ENCODE peak calls at places on chromosomes 7 and 10, in nine cellular contexts. S is heart right ventricle, H is PC-3, O is IMR-90, J is transverse colon, P is WERI-Rb-1, T is A549, N is mammary epithelial cell, V is psoas muscle. R is an unnamed sample.

GRCh38 chr10:68271104-68271882 is 39.4 kb upstream of the ATOH7 start:
- DNase-seq in H (no peak), N (no peak), T (no peak), O (peak), V (no peak), S (no peak), P (peak), J (no peak), R (no peak)

GRCh38 chr10:178208-178607 is 43.0 kb downstream of the ZMYND11 start:
- DNase-seq in J (no peak), V (no peak), T (peak), H (peak), P (no peak), O (peak), S (no peak), N (peak), R (no peak)

GRCh38 chr7:36058020-36058592 is 94.9 kb upstream of the EEPD1 start:
- DNase-seq in P (no peak), O (no peak), J (no peak), T (no peak), H (no peak), S (no peak), V (no peak), N (no peak), R (no peak)

GRCh38 chr7:155009570-155010157 is 6.7 kb upstream of the PAXIP1 start:
- DNase-seq in J (no peak), H (peak), N (no peak), S (no peak), T (peak), V (no peak), P (peak), O (no peak), R (no peak)

GRCh38 chr10:77713506-77714280 is 76.1 kb upstream of the KCNMA1 start:
- DNase-seq in O (peak), N (no peak), J (no peak), S (no peak), V (no peak), H (no peak), T (no peak), P (no peak), R (no peak)

GRCh38 chr10:94757916-94758315 is 4.6 kb upstream of the CYP2C19 start:
- DNase-seq in S (no peak), J (no peak), N (no peak), O (no peak), T (no peak), P (no peak), V (no peak), H (no peak), R (no peak)

GRCh38 chr10:61821153-61821552 is 80.3 kb upstream of the ARID5B start:
- DNase-seq in O (no peak), J (no peak), S (no peak), P (no peak), V (no peak), N (peak), H (no peak), T (no peak), R (no peak)

GRCh38 chr10:102629661-102630614 is 14.3 kb upstream of the TRIM8 start:
- DNase-seq in T (no peak), V (peak), O (peak), H (peak), P (peak), S (no peak), N (peak), J (no peak), R (peak)

GRCh38 chr7:1900847-1901246 is 230.8 kb downstream of the ELFN1 start:
- DNase-seq in P (no peak), V (peak), T (no peak), O (no peak), H (no peak), S (peak), J (no peak), N (no peak), R (peak)

GRCh38 chr7:128356546-128357365 is 4.7 kb downstream of the PRRT4 start:
- DNase-seq in P (peak), N (no peak), O (no peak), J (no peak), S (no peak), H (no peak), V (no peak), T (no peak), R (no peak)

GRCh38 chr7:121579639-121580038 is 183.5 kb upstream of the FAM3C start:
- DNase-seq in T (no peak), N (no peak), O (no peak), S (no peak), P (no peak), J (no peak), V (no peak), H (no peak), R (no peak)

GRCh38 chr7:45033931-45034290 is 33.9 kb downstream of the CCM2 start:
- DNase-seq in T (no peak), J (no peak), O (no peak), P (peak), N (peak), H (no peak), V (peak), S (peak), R (no peak)

GRCh38 chr7:131637846-131638245 is 81.4 kb upstream of the PODXL start:
- DNase-seq in O (no peak), T (no peak), V (no peak), P (no peak), N (no peak), S (no peak), J (no peak), H (no peak), R (no peak)

GRCh38 chr7:131636092-131636491 is 79.7 kb upstream of the PODXL start:
- DNase-seq in V (peak), O (no peak), P (no peak), S (peak), J (no peak), N (no peak), T (no peak), H (no peak), R (peak)

GRCh38 chr7:131630427-131630826 is 74.0 kb upstream of the PODXL start:
- DNase-seq in O (no peak), N (no peak), T (no peak), P (peak), J (no peak), H (no peak), V (no peak), S (no peak), R (no peak)

GRCh38 chr7:131629203-131629871 is 72.9 kb upstream of the PODXL start:
- DNase-seq in N (peak), T (peak), P (no peak), V (peak), J (no peak), H (peak), S (no peak), O (peak), R (peak)

DNA sequence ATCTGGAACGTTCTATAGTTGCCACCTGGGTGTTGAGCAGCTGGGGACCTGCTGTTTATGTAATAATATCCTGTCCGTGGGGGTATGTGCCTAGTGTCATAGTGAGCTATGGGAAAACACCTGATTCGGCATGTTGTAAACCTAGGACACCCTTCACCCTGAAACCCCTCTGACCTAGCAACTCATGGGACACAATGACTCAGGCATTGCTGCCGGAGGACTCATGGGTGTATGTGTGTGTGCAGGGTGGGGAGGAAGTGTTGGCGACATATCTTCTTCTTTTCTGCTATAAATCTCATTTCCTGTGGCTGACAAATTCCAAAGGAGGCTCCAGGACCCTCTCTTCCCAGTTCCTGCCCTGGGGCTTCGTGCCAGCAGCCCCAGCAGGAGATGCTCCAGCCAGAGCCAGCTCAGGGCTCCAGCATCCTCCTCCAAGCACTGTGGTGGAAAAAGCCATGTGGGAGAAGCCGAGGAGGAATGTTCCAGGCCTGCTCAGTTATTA is 77.0 kb upstream of the PODXL start:
- DNase-seq in S (no peak), O (peak), J (no peak), T (peak), H (peak), V (no peak), N (peak), P (no peak), R (peak)
- H3K27ac ChIP-seq in S (peak), O (no peak), J (no peak), T (peak), H (peak), V (no peak), N (no peak), P (peak), R (peak)

DNA sequence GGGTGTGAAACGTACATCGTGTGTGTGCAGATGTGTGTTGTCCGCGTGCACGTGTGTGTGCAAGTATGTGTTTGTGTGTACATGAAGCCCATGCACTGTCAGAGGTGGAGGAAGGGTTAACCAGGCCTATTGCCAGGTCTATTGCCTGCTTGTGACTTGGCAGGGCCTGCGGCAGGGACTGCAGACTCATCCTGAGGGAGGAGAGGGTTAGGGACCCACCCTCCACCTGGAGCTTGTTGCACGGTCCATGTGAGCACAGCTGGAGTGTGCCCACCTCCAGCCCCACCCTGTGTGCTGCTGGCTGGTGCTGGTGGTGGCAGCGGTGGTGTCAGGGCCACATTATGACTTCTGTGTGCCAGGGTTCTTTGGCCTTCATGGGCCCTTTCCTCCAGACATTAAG is 7.1 kb upstream of the AQP1 start:
- DNase-seq in S (no peak), J (no peak), V (no peak), P (no peak), H (no peak), T (no peak), N (no peak), O (no peak), R (no peak)
- H3K4me3 ChIP-seq in S (no peak), J (no peak), V (no peak), P (no peak), H (no peak), T (no peak), N (no peak), O (no peak), R (no peak)

GRCh38 chr10:48494073-48494472 is 110.8 kb downstream of the ARHGAP22 start:
- DNase-seq in V (no peak), O (no peak), H (peak), N (peak), J (no peak), T (no peak), S (no peak), P (no peak), R (no peak)

GRCh38 chr10:48490576-48491345 is 114.1 kb downstream of the ARHGAP22 start:
- DNase-seq in V (no peak), S (no peak), J (no peak), T (no peak), O (no peak), P (no peak), H (no peak), N (no peak), R (peak)

GRCh38 chr10:48493083-48493871 is 111.6 kb downstream of the ARHGAP22 start:
- DNase-seq in N (peak), T (no peak), V (peak), S (no peak), J (no peak), H (no peak), O (no peak), P (no peak), R (peak)

GRCh38 chr10:48489099-48489498 is 115.8 kb downstream of the ARHGAP22 start:
- DNase-seq in H (no peak), P (peak), N (no peak), O (no peak), S (no peak), J (no peak), T (no peak), V (no peak), R (no peak)

GRCh38 chr10:48491422-48492139 is 113.3 kb downstream of the ARHGAP22 start:
- DNase-seq in V (no peak), S (no peak), T (no peak), P (no peak), H (no peak), O (no peak), N (no peak), J (no peak), R (no peak)
- H3K27ac ChIP-seq in V (no peak), S (no peak), T (no peak), P (no peak), H (no peak), O (no peak), N (no peak), J (no peak), R (no peak)

GRCh38 chr10:23191764-23192395 is at the start of gene PTF1A:
- DNase-seq in P (no peak), H (no peak), T (no peak), S (no peak), V (no peak), O (no peak), J (no peak), N (no peak), R (no peak)
- H3K4me3 ChIP-seq in P (peak), H (no peak), T (no peak), S (no peak), V (peak), O (no peak), J (no peak), N (no peak), R (peak)

DNA sequence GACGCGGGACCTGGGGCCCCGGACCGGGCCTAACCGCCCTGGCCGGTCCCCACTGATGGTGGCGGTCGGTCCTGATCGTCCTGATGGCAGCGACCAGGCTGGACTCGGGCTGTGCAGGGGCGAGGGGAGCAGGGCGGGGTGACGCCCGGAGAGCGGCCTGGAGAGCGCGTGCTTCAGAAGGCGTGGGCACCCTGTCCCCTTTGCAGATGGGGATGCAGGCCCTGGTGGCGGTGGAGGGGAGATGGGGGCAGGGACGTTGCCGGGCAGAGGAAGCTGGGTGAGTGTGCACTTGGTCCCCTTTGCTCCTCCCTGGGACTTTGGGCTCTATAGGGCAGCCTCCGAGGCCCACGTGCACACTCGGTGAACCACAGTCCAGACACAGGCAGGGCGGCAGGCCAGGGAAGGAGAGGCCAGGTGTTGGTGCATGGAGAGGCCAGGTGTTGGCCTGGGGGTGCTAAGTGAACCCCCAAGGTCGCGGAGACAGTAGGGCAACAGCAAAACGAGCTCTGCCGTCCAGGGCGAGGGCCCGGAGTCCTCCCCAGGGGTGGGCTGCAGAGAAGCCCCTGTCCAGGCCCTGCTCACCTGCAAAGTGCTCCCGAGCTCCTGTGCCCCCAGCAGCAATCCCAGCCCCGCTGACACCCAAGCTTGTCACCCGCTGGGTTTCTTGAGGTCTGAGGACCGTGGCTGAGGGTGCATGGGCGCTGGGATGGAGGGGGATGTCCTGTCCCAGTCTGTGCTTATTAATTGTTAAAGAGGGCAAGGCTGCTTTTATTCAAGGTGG is 42.3 kb upstream of the FAM20C start:
- DNase-seq in H (no peak), O (no peak), V (peak), S (peak), T (no peak), N (no peak), P (no peak), J (peak), R (peak)
- H3K27ac ChIP-seq in H (peak), O (peak), V (peak), S (peak), T (peak), N (peak), P (peak), J (peak), R (peak)

GRCh38 chr7:20121404-20121803 is 95.8 kb downstream of the MACC1 start:
- DNase-seq in S (no peak), H (no peak), O (no peak), T (no peak), P (no peak), N (no peak), V (no peak), J (no peak), R (no peak)
- H3K4me3 ChIP-seq in S (no peak), H (no peak), O (no peak), T (no peak), P (no peak), N (no peak), V (no peak), J (no peak), R (no peak)

GRCh38 chr10:117086545-117086944 is 51.5 kb downstream of the VAX1 start:
- DNase-seq in P (no peak), H (peak), O (no peak), N (peak), S (no peak), V (no peak), J (no peak), T (no peak), R (no peak)

GRCh38 chr10:117092386-117092785 is 45.7 kb downstream of the VAX1 start:
- DNase-seq in P (no peak), H (no peak), V (no peak), S (no peak), T (no peak), O (no peak), N (no peak), J (no peak), R (no peak)

GRCh38 chr10:117090831-117091230 is 47.2 kb downstream of the VAX1 start:
- DNase-seq in H (no peak), N (no peak), T (no peak), O (no peak), P (no peak), V (no peak), J (no peak), S (no peak), R (no peak)

DNA sequence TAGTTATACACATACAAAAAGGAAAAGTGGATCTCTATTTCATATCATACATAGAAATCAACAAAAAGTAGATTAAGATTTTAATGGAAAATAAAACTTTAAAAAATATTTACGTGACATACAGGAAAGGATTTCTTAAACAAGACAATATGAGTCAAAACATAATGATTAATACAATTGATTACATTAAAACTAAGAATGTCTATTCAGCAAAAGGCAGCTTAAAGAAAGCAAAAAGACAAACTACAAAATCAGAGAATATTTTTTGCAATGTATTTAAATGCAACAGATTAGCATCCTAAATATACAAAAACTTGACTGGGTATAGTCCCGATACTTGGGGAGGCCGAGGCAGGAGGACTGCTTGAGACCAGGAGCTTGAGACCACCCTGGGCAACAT is 50.5 kb downstream of the VAX1 start:
- DNase-seq in H (no peak), V (no peak), O (no peak), S (no peak), T (no peak), J (no peak), P (no peak), N (no peak), R (no peak)
- H3K27ac ChIP-seq in H (no peak), V (no peak), O (no peak), S (no peak), T (no peak), J (no peak), P (no peak), N (no peak), R (no peak)

DNA sequence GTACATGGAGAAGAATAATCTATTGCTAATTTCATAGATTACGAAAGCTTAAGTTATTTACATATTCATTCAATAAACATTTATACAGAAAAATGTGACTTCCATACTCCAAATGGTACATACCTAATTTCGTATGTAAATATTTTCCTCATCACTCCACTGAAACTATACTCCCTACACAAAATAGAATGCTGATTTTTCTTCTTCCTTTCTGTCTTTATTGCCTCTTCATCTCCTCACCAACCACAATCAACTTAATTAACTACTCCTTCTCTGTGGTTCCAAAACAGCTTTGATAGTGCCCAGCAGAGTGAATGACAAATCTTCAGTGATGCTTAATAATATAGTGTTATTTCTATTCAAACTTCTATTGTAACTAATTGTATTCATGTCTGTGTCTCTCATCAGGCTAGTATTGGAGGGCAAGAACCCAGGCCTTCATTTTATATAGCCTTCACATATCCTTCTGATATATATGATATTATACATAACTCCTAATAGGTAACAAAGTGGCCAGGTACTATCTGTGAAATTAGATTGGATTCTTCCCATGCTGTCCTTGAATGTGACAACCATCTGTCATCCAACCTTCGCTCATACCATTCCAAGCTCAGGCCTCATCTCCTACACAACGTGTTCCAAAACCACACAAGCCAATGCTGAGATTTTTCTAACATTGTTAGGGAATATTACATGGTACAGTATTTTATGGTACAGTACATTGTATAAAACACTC is 5.3 kb downstream of the ITGB1 start:
- DNase-seq in J (no peak), S (no peak), O (no peak), H (no peak), V (no peak), T (no peak), P (no peak), N (no peak), R (no peak)
- H3K4me3 ChIP-seq in J (no peak), S (no peak), O (peak), H (peak), V (peak), T (peak), P (no peak), N (peak), R (no peak)

GRCh38 chr7:144903201-144903600 is 67.3 kb upstream of the TPK1 start:
- DNase-seq in V (no peak), J (no peak), O (no peak), S (no peak), P (no peak), H (no peak), N (peak), T (no peak), R (no peak)
- H3K27ac ChIP-seq in V (no peak), J (no peak), O (no peak), S (no peak), P (no peak), H (no peak), N (no peak), T (no peak), R (no peak)

GRCh38 chr10:132455986-132456847 is 59.2 kb downstream of the PWWP2B start:
- DNase-seq in O (no peak), J (no peak), H (no peak), S (no peak), N (no peak), V (no peak), T (no peak), P (no peak), R (peak)
- H3K4me3 ChIP-seq in O (no peak), J (no peak), H (no peak), S (no peak), N (no peak), V (no peak), T (no peak), P (no peak), R (no peak)

R was measured in right cardiac atrium.